ENCODE peak calls at places on chromosomes 2 and 18, in nine cellular contexts. One of them, this sample, is unnamed.

GRCh38 chr18:44848931-44849330 is 168.2 kb downstream of the SETBP1 start:
- DNase-seq in A549: no peak
- DNase-seq in stimulated activated CD4-positive, alpha-beta T cell treated with anti-CD3 and anti-CD28 coated beads, Interleukin-12 subunit alpha, Interleukin-12 subunit beta, amount 100 ng/mL, for 48 hours: no peak
- DNase-seq in right lobe of liver: peak
- DNase-seq in amniotic stem cell: no peak
- DNase-seq in lung: no peak
- DNase-seq in MCF 10A: no peak
- DNase-seq in Daoy: no peak
- DNase-seq in NCI-H748 treated with DMSO at 0.1 percent for 48 hours: no peak
- DNase-seq in this sample: no peak

GRCh38 chr2:21253311-21254027 is 129.7 kb downstream of the TDRD15 start:
- DNase-seq in right lobe of liver: no peak
- DNase-seq in A549: no peak
- DNase-seq in NCI-H748 treated with DMSO at 0.1 percent for 48 hours: no peak
- DNase-seq in lung: no peak
- DNase-seq in Daoy: no peak
- DNase-seq in MCF 10A: no peak
- DNase-seq in stimulated activated CD4-positive, alpha-beta T cell treated with anti-CD3 and anti-CD28 coated beads, Interleukin-12 subunit alpha, Interleukin-12 subunit beta, amount 100 ng/mL, for 48 hours: no peak
- DNase-seq in amniotic stem cell: no peak
- DNase-seq in this sample: no peak

GRCh38 chr2:86028763-86029381 is 76.8 kb downstream of the POLR1A start:
- DNase-seq in stimulated activated CD4-positive, alpha-beta T cell treated with anti-CD3 and anti-CD28 coated beads, Interleukin-12 subunit alpha, Interleukin-12 subunit beta, amount 100 ng/mL, for 48 hours: no peak
- DNase-seq in NCI-H748 treated with DMSO at 0.1 percent for 48 hours: no peak
- DNase-seq in right lobe of liver: peak
- DNase-seq in Daoy: no peak
- DNase-seq in A549: no peak
- DNase-seq in amniotic stem cell: no peak
- DNase-seq in lung: no peak
- DNase-seq in MCF 10A: no peak
- DNase-seq in this sample: no peak

GRCh38 chr2:170968205-170969003 is 39.4 kb downstream of the GORASP2 start:
- DNase-seq in lung: no peak
- DNase-seq in A549: no peak
- DNase-seq in Daoy: no peak
- DNase-seq in amniotic stem cell: no peak
- DNase-seq in MCF 10A: no peak
- DNase-seq in NCI-H748 treated with DMSO at 0.1 percent for 48 hours: no peak
- DNase-seq in right lobe of liver: no peak
- DNase-seq in stimulated activated CD4-positive, alpha-beta T cell treated with anti-CD3 and anti-CD28 coated beads, Interleukin-12 subunit alpha, Interleukin-12 subunit beta, amount 100 ng/mL, for 48 hours: no peak
- DNase-seq in this sample: no peak

GRCh38 chr18:8380926-8381325 is 228.3 kb upstream of the RAB12 start:
- DNase-seq in MCF 10A: no peak
- DNase-seq in A549: no peak
- DNase-seq in stimulated activated CD4-positive, alpha-beta T cell treated with anti-CD3 and anti-CD28 coated beads, Interleukin-12 subunit alpha, Interleukin-12 subunit beta, amount 100 ng/mL, for 48 hours: no peak
- DNase-seq in amniotic stem cell: no peak
- DNase-seq in Daoy: no peak
- DNase-seq in NCI-H748 treated with DMSO at 0.1 percent for 48 hours: no peak
- DNase-seq in lung: no peak
- DNase-seq in right lobe of liver: no peak
- DNase-seq in this sample: no peak

GRCh38 chr2:37356299-37356698 is 11.9 kb downstream of the QPCT start:
- DNase-seq in stimulated activated CD4-positive, alpha-beta T cell treated with anti-CD3 and anti-CD28 coated beads, Interleukin-12 subunit alpha, Interleukin-12 subunit beta, amount 100 ng/mL, for 48 hours: no peak
- DNase-seq in right lobe of liver: no peak
- DNase-seq in NCI-H748 treated with DMSO at 0.1 percent for 48 hours: no peak
- DNase-seq in amniotic stem cell: no peak
- DNase-seq in Daoy: no peak
- DNase-seq in MCF 10A: no peak
- DNase-seq in lung: no peak
- DNase-seq in A549: no peak
- DNase-seq in this sample: no peak

GRCh38 chr2:176390276-176390675 is 121.0 kb downstream of the MTX2 start:
- DNase-seq in right lobe of liver: no peak
- DNase-seq in Daoy: no peak
- DNase-seq in lung: no peak
- DNase-seq in stimulated activated CD4-positive, alpha-beta T cell treated with anti-CD3 and anti-CD28 coated beads, Interleukin-12 subunit alpha, Interleukin-12 subunit beta, amount 100 ng/mL, for 48 hours: no peak
- DNase-seq in A549: no peak
- DNase-seq in MCF 10A: no peak
- DNase-seq in NCI-H748 treated with DMSO at 0.1 percent for 48 hours: no peak
- DNase-seq in amniotic stem cell: no peak
- DNase-seq in this sample: no peak

GRCh38 chr2:128734521-128735295 is 416.0 kb upstream of the HS6ST1 start:
- DNase-seq in lung: peak
- DNase-seq in right lobe of liver: peak
- DNase-seq in MCF 10A: no peak
- DNase-seq in amniotic stem cell: no peak
- DNase-seq in Daoy: peak
- DNase-seq in NCI-H748 treated with DMSO at 0.1 percent for 48 hours: no peak
- DNase-seq in A549: no peak
- DNase-seq in stimulated activated CD4-positive, alpha-beta T cell treated with anti-CD3 and anti-CD28 coated beads, Interleukin-12 subunit alpha, Interleukin-12 subunit beta, amount 100 ng/mL, for 48 hours: no peak
- DNase-seq in this sample: no peak

GRCh38 chr2:177242136-177242987 is 22.2 kb downstream of the NFE2L2 start:
- DNase-seq in amniotic stem cell: peak
- DNase-seq in NCI-H748 treated with DMSO at 0.1 percent for 48 hours: no peak
- DNase-seq in lung: no peak
- DNase-seq in Daoy: peak
- DNase-seq in A549: peak
- DNase-seq in stimulated activated CD4-positive, alpha-beta T cell treated with anti-CD3 and anti-CD28 coated beads, Interleukin-12 subunit alpha, Interleukin-12 subunit beta, amount 100 ng/mL, for 48 hours: no peak
- DNase-seq in MCF 10A: peak
- DNase-seq in right lobe of liver: no peak
- DNase-seq in this sample: no peak

GRCh38 chr2:186522538-186522937 is 36.5 kb downstream of the ZC3H15 start:
- DNase-seq in amniotic stem cell: no peak
- DNase-seq in right lobe of liver: no peak
- DNase-seq in stimulated activated CD4-positive, alpha-beta T cell treated with anti-CD3 and anti-CD28 coated beads, Interleukin-12 subunit alpha, Interleukin-12 subunit beta, amount 100 ng/mL, for 48 hours: no peak
- DNase-seq in Daoy: no peak
- DNase-seq in NCI-H748 treated with DMSO at 0.1 percent for 48 hours: no peak
- DNase-seq in A549: no peak
- DNase-seq in MCF 10A: no peak
- DNase-seq in lung: no peak
- DNase-seq in this sample: no peak

GRCh38 chr18:77248873-77249582 is 620 bp upstream of the GALR1 start:
- DNase-seq in amniotic stem cell: no peak
- DNase-seq in NCI-H748 treated with DMSO at 0.1 percent for 48 hours: no peak
- DNase-seq in MCF 10A: no peak
- DNase-seq in lung: no peak
- DNase-seq in Daoy: no peak
- DNase-seq in stimulated activated CD4-positive, alpha-beta T cell treated with anti-CD3 and anti-CD28 coated beads, Interleukin-12 subunit alpha, Interleukin-12 subunit beta, amount 100 ng/mL, for 48 hours: no peak
- DNase-seq in right lobe of liver: no peak
- DNase-seq in A549: no peak
- DNase-seq in this sample: no peak

GRCh38 chr2:177296047-177296446 is 31.5 kb upstream of the NFE2L2 start:
- DNase-seq in A549: peak
- DNase-seq in amniotic stem cell: no peak
- DNase-seq in stimulated activated CD4-positive, alpha-beta T cell treated with anti-CD3 and anti-CD28 coated beads, Interleukin-12 subunit alpha, Interleukin-12 subunit beta, amount 100 ng/mL, for 48 hours: no peak
- DNase-seq in right lobe of liver: no peak
- DNase-seq in NCI-H748 treated with DMSO at 0.1 percent for 48 hours: no peak
- DNase-seq in MCF 10A: peak
- DNase-seq in lung: no peak
- DNase-seq in Daoy: no peak
- DNase-seq in this sample: no peak

GRCh38 chr2:73700111-73700510 is 37.0 kb downstream of the TPRKB start:
- DNase-seq in NCI-H748 treated with DMSO at 0.1 percent for 48 hours: no peak
- DNase-seq in MCF 10A: no peak
- DNase-seq in amniotic stem cell: no peak
- DNase-seq in A549: no peak
- DNase-seq in right lobe of liver: no peak
- DNase-seq in Daoy: no peak
- DNase-seq in lung: no peak
- DNase-seq in stimulated activated CD4-positive, alpha-beta T cell treated with anti-CD3 and anti-CD28 coated beads, Interleukin-12 subunit alpha, Interleukin-12 subunit beta, amount 100 ng/mL, for 48 hours: no peak
- DNase-seq in this sample: no peak

GRCh38 chr2:202382684-202383083 is 6.6 kb downstream of the BMPR2 start:
- DNase-seq in A549: peak
- DNase-seq in lung: no peak
- DNase-seq in Daoy: no peak
- DNase-seq in right lobe of liver: no peak
- DNase-seq in MCF 10A: no peak
- DNase-seq in amniotic stem cell: no peak
- DNase-seq in stimulated activated CD4-positive, alpha-beta T cell treated with anti-CD3 and anti-CD28 coated beads, Interleukin-12 subunit alpha, Interleukin-12 subunit beta, amount 100 ng/mL, for 48 hours: no peak
- DNase-seq in NCI-H748 treated with DMSO at 0.1 percent for 48 hours: no peak
- DNase-seq in this sample: no peak

GRCh38 chr2:121821476-121822158 is 66.2 kb downstream of the TSN start:
- DNase-seq in right lobe of liver: no peak
- DNase-seq in amniotic stem cell: no peak
- DNase-seq in A549: no peak
- DNase-seq in NCI-H748 treated with DMSO at 0.1 percent for 48 hours: no peak
- DNase-seq in lung: no peak
- DNase-seq in stimulated activated CD4-positive, alpha-beta T cell treated with anti-CD3 and anti-CD28 coated beads, Interleukin-12 subunit alpha, Interleukin-12 subunit beta, amount 100 ng/mL, for 48 hours: no peak
- DNase-seq in MCF 10A: no peak
- DNase-seq in Daoy: no peak
- DNase-seq in this sample: no peak

GRCh38 chr2:2751715-2752315 is 420.7 kb upstream of the MYT1L start:
- DNase-seq in NCI-H748 treated with DMSO at 0.1 percent for 48 hours: no peak
- DNase-seq in amniotic stem cell: no peak
- DNase-seq in Daoy: no peak
- DNase-seq in stimulated activated CD4-positive, alpha-beta T cell treated with anti-CD3 and anti-CD28 coated beads, Interleukin-12 subunit alpha, Interleukin-12 subunit beta, amount 100 ng/mL, for 48 hours: no peak
- DNase-seq in right lobe of liver: no peak
- DNase-seq in A549: no peak
- DNase-seq in MCF 10A: no peak
- DNase-seq in lung: no peak
- DNase-seq in this sample: no peak

GRCh38 chr2:31232586-31232985 is 1.4 kb upstream of the EHD3 start:
- DNase-seq in Daoy: no peak
- DNase-seq in A549: no peak
- DNase-seq in MCF 10A: no peak
- DNase-seq in lung: no peak
- DNase-seq in right lobe of liver: no peak
- DNase-seq in stimulated activated CD4-positive, alpha-beta T cell treated with anti-CD3 and anti-CD28 coated beads, Interleukin-12 subunit alpha, Interleukin-12 subunit beta, amount 100 ng/mL, for 48 hours: no peak
- DNase-seq in amniotic stem cell: no peak
- DNase-seq in NCI-H748 treated with DMSO at 0.1 percent for 48 hours: no peak
- DNase-seq in this sample: no peak